ENCODE peak calls at places on chromosome 16, in eight cellular contexts. D is NCI-H510A treated with DMSO at 0.1 percent for 48 hours; V is progenitor cell of endocrine pancreas; F is NT2/D1; Z is SHP77 treated with DMSO at 0.1 percent for 48 hours; A is HT-29; C is MG63; Y is activated CD4-positive, alpha-beta T cell treated with anti-CD3 and anti-CD28 coated beads for 24 hours. N is an unnamed sample.

GRCh38 chr16:71425746-71426068 is 16.1 kb downstream of the TLE7 start:
- DNase-seq in D (no peak), V (no peak), F (no peak), Z (no peak), A (no peak), C (no peak), Y (no peak), N (no peak)

GRCh38 chr16:56349086-56349415 is 76.3 kb downstream of the AMFR start:
- DNase-seq in D (no peak), V (no peak), F (no peak), Z (no peak), A (no peak), C (no peak), Y (no peak), N (no peak)

GRCh38 chr16:85401917-85402766 is 211.0 kb upstream of the GSE1 start:
- DNase-seq in D (no peak), V (no peak), F (no peak), Z (no peak), A (no peak), C (no peak), Y (no peak), N (no peak)

GRCh38 chr16:85615014-85615851 is 2.1 kb downstream of the GSE1 start:
- DNase-seq in D (peak; percentile 65), V (peak; percentile 59), F (no peak), Z (no peak), A (peak; percentile 85), C (no peak), Y (no peak), N (peak; percentile 24)

GRCh38 chr16:66728117-66728787 is 23.2 kb downstream of the DYNC1LI2 start:
- DNase-seq in D (peak; percentile 41), V (no peak), F (no peak), Z (peak; percentile 24), A (peak; percentile 56), C (peak; percentile 13), Y (no peak), N (peak; percentile 21)

GRCh38 chr16:50372611-50373344 is 4.0 kb upstream of the BRD7 start:
- DNase-seq in D (peak; percentile 26), V (no peak), F (no peak), Z (no peak), A (no peak), C (peak; percentile 75), Y (no peak), N (peak; percentile 9)

GRCh38 chr16:49484936-49485335 is 111.3 kb downstream of the C16orf78 start:
- DNase-seq in D (no peak), V (no peak), F (no peak), Z (no peak), A (no peak), C (no peak), Y (no peak), N (no peak)

GRCh38 chr16:49575352-49576172 is 202.0 kb downstream of the C16orf78 start:
- DNase-seq in D (peak; percentile 27), V (no peak), F (no peak), Z (no peak), A (no peak), C (no peak), Y (no peak), N (no peak)

GRCh38 chr16:15502041-15502725 is 67.8 kb downstream of the BMERB1 start:
- DNase-seq in D (no peak), V (no peak), F (no peak), Z (no peak), A (peak; percentile 10), C (peak; percentile 90), Y (no peak), N (no peak)

GRCh38 chr16:1884155-1884760 is 12.3 kb upstream of the MEIOB start:
- DNase-seq in D (peak; percentile 18), V (no peak), F (no peak), Z (peak; percentile 39), A (peak; percentile 64), C (no peak), Y (no peak), N (peak; percentile 49)

GRCh38 chr16:29198731-29199521 is 207.6 kb downstream of the NPIPB11 start:
- DNase-seq in D (no peak), V (no peak), F (no peak), Z (no peak), A (no peak), C (no peak), Y (no peak), N (no peak)

GRCh38 chr16:14628806-14629611 is 1.1 kb downstream of the PARN start:
- DNase-seq in D (no peak), V (no peak), F (no peak), Z (no peak), A (peak; percentile 21), C (no peak), Y (no peak), N (no peak)

GRCh38 chr16:87368029-87368765 is 15.4 kb downstream of the FBXO31 start:
- DNase-seq in D (no peak), V (no peak), F (no peak), Z (no peak), A (no peak), C (no peak), Y (no peak), N (no peak)

GRCh38 chr16:11400076-11400475 is 54.8 kb downstream of the RMI2 start:
- DNase-seq in D (no peak), V (no peak), F (no peak), Z (no peak), A (no peak), C (no peak), Y (no peak), N (no peak)

GRCh38 chr16:49649013-49649785 is 206.7 kb downstream of the ZNF423 start:
- DNase-seq in D (no peak), V (no peak), F (no peak), Z (no peak), A (no peak), C (peak; percentile 14), Y (no peak), N (no peak)

GRCh38 chr16:88192601-88193000 is 190.2 kb upstream of the ZNF469 start:
- DNase-seq in D (no peak), V (no peak), F (no peak), Z (no peak), A (no peak), C (no peak), Y (no peak), N (no peak)

N was measured in DMS153.